ENCODE peak calls at places on chromosomes 16 and 17, in six cellular contexts. N is neural crest cell, Q is lower lobe of right lung, I is fibroblast of pulmonary artery, P is left lung, T is stomach. E is an unnamed sample.

GRCh38 chr16:69428652-69429051 is 4.2 kb downstream of the CYB5B start:
- DNase-seq in N (no peak), Q (no peak), I (no peak), P (no peak), T (no peak), E (no peak)

GRCh38 chr17:77609553-77610517 is 348.7 kb upstream of the TNRC6C start:
- DNase-seq in N (no peak), Q (no peak), I (no peak), P (no peak), T (no peak), E (peak; percentile 26)

GRCh38 chr16:69762843-69763556 is 868 bp downstream of the WWP2 start:
- DNase-seq in N (no peak), Q (no peak), I (peak; percentile 53), P (no peak), T (no peak), E (no peak)

GRCh38 chr17:40417258-40417608 is 463 bp downstream of the TOP2A start:
- DNase-seq in N (no peak), Q (no peak), I (no peak), P (no peak), T (no peak), E (no peak)

GRCh38 chr17:2423271-2423670 is 22.4 kb upstream of the MNT start:
- DNase-seq in N (no peak), Q (no peak), I (no peak), P (no peak), T (no peak), E (no peak)

GRCh38 chr17:910503-911194 is 68.9 kb downstream of the NXN start:
- DNase-seq in N (no peak), Q (no peak), I (no peak), P (no peak), T (no peak), E (no peak)

GRCh38 chr16:47731252-47731651 is 270.1 kb downstream of the PHKB start:
- DNase-seq in N (no peak), Q (no peak), I (peak; percentile 85), P (no peak), T (no peak), E (no peak)

GRCh38 chr16:27698266-27698665 is 148.3 kb downstream of the KATNIP start:
- DNase-seq in N (peak; percentile 50), Q (no peak), I (no peak), P (no peak), T (no peak), E (no peak)

GRCh38 chr16:27722266-27722636 is 172.3 kb downstream of the KATNIP start:
- DNase-seq in N (no peak), Q (no peak), I (no peak), P (no peak), T (no peak), E (no peak)

GRCh38 chr16:6863135-6863534 is 469.5 kb upstream of the RBFOX1 start:
- DNase-seq in N (no peak), Q (no peak), I (no peak), P (no peak), T (no peak), E (no peak)

GRCh38 chr16:19393226-19394074 is 24.2 kb upstream of the TMC5 start:
- DNase-seq in N (no peak), Q (no peak), I (peak; percentile 26), P (no peak), T (peak; percentile 47), E (no peak)

GRCh38 chr16:7983671-7984070 is 606.6 kb downstream of the TMEM114 start:
- DNase-seq in N (no peak), Q (no peak), I (no peak), P (no peak), T (no peak), E (no peak)

GRCh38 chr16:85584192-85584757 is 28.8 kb upstream of the GSE1 start:
- DNase-seq in N (no peak), Q (no peak), I (no peak), P (no peak), T (no peak), E (no peak)

GRCh38 chr17:4616456-4616855 is 25.0 kb downstream of the ALOX15 start:
- DNase-seq in N (no peak), Q (no peak), I (no peak), P (no peak), T (no peak), E (no peak)

GRCh38 chr16:2043296-2043979 is 4.2 kb downstream of the NTHL1 start:
- DNase-seq in N (no peak), Q (no peak), I (no peak), P (peak; percentile 82), T (no peak), E (no peak)

GRCh38 chr16:2339521-2340484 is 725 bp downstream of the ABCA3 start:
- DNase-seq in N (peak; percentile 50), Q (peak; percentile 82), I (no peak), P (peak; percentile 88), T (peak; percentile 58), E (peak; percentile 55)

GRCh38 chr17:51995797-51996403 is 162.6 kb downstream of the CA10 start:
- DNase-seq in N (no peak), Q (no peak), I (no peak), P (no peak), T (no peak), E (no peak)

GRCh38 chr16:64362193-64362592 is 759.7 kb downstream of the CDH11 start:
- DNase-seq in N (no peak), Q (no peak), I (peak; percentile 12), P (no peak), T (no peak), E (no peak)

GRCh38 chr16:70396209-70396904 is 42.5 kb downstream of the ST3GAL2 start:
- DNase-seq in N (no peak), Q (no peak), I (no peak), P (no peak), T (no peak), E (no peak)

GRCh38 chr16:73671102-73671501 is 623.2 kb upstream of the ZFHX3 start:
- DNase-seq in N (no peak), Q (no peak), I (no peak), P (no peak), T (no peak), E (no peak)

GRCh38 chr16:87860553-87861299 is 8.6 kb downstream of the SLC7A5 start:
- DNase-seq in N (no peak), Q (no peak), I (peak; percentile 51), P (no peak), T (no peak), E (no peak)

GRCh38 chr17:41863074-41863843 is 2.0 kb downstream of the KLHL11 start:
- DNase-seq in N (no peak), Q (no peak), I (no peak), P (no peak), T (no peak), E (no peak)

GRCh38 chr17:77312786-77313599 is 172.2 kb downstream of the SEC14L1 start:
- DNase-seq in N (no peak), Q (peak; percentile 36), I (peak; percentile 83), P (peak; percentile 45), T (peak; percentile 75), E (no peak)

GRCh38 chr17:82242977-82243647 is 14.3 kb downstream of the SLC16A3 start:
- DNase-seq in N (no peak), Q (peak; percentile 86), I (peak; percentile 89), P (peak; percentile 86), T (peak; percentile 88), E (no peak)

GRCh38 chr17:31581022-31581483 is 189.6 kb downstream of the RAB11FIP4 start:
- DNase-seq in N (no peak), Q (peak; percentile 85), I (peak; percentile 95), P (peak; percentile 91), T (peak; percentile 90), E (no peak)

GRCh38 chr17:19762515-19762961 is 14.4 kb upstream of the ALDH3A1 start:
- DNase-seq in N (peak; percentile 87), Q (peak; percentile 82), I (peak; percentile 62), P (peak; percentile 87), T (peak; percentile 72), E (peak; percentile 59)

GRCh38 chr17:18326039-18326438 is 10.9 kb downstream of the SMCR8 start:
- DNase-seq in N (no peak), Q (no peak), I (no peak), P (no peak), T (no peak), E (no peak)

GRCh38 chr16:80992676-80993292 is 13.9 kb downstream of the CMC2 start:
- DNase-seq in N (no peak), Q (no peak), I (peak; percentile 7), P (no peak), T (no peak), E (no peak)
- TF ChIP-seq CTCF in N (no peak), Q (no peak), I (no peak), P (no peak), T (no peak), E (no peak)

DNA sequence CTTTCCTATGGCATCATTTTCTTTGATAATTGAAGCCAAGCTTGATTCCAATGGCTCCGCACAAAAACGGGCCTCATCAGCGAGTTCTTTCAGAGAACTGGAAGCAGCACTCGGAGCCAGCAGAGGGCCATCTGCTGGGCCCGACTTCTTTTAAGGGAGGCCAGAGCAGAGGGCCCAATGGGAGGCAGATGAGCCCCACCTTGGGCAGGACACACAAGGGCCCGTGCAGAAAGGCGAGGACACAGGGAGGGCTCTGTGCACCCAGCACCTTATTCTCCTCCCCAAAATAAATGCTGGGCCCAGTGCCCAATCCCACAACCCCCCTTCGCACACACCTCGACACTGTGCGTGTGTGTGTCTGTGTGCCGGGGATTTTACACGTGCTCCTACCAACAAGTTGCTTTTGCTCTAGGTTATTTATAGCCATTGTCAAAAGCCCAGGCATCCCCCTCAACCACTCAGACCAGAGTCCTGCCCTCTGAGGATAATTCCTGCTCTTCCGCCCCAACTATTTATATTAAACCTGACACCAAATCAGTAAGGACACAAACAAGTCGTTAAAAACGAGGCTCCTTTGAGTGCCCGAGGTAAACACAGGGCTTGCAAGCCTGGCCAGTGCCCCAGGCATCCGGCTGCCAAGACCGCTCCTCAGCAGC is 6.8 kb downstream of the AXIN2 start:
- DNase-seq in N (no peak), Q (no peak), I (no peak), P (peak; percentile 50), T (no peak), E (no peak)
- TF ChIP-seq CTCF in N (peak; percentile 17), Q (peak; percentile 25), I (no peak), P (no peak), T (no peak), E (no peak)

GRCh38 chr17:7351665-7352558 is at the start of gene KCTD11:
- DNase-seq in N (peak; percentile 69), Q (peak; percentile 95), I (peak; percentile 88), P (peak; percentile 96), T (peak; percentile 97), E (peak; percentile 78)
- TF ChIP-seq CTCF in N (peak; percentile 65), Q (peak; percentile 43), I (peak; percentile 57), P (peak; percentile 39), T (no peak), E (no peak)

DNA sequence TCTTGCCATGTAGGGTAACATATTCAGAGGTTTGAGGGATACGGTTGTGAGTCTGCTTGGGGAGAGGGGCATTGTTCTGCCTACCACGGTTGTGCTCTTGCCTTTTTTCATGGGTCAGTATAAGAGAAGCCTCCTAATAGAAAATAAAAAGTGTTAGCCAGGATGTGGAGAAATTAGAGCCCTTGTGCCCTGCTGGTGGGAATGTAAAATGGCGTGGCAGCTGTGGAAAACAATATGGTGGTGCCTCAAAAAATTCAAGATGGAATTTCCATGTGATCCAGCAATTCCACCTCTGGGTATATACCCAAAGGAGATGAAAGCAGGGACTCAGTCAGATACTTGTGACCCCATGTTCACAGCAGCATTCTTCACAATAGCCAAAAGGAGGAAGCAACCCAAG is 14.2 kb upstream of the LRRC75A start:
- DNase-seq in N (no peak), Q (no peak), I (no peak), P (no peak), T (no peak), E (no peak)
- TF ChIP-seq CTCF in N (peak; percentile 47), Q (no peak), I (peak; percentile 10), P (no peak), T (no peak), E (no peak)

GRCh38 chr17:46889519-46889918 is 33.4 kb upstream of the GOSR2 start:
- DNase-seq in N (no peak), Q (no peak), I (no peak), P (no peak), T (no peak), E (no peak)
- TF ChIP-seq CTCF in N (no peak), Q (no peak), I (no peak), P (no peak), T (no peak), E (no peak)

E was measured in activated B cell treated with CpG ODN at 0.5 μM for 24 hours.